ENCODE peak calls at places on chromosome 7, in seven cellular contexts. H is fibroblast of lung, L is colonic mucosa, P is endothelial cell, T is glutamatergic neuron, O is lung, S is fibroblast of the aortic adventitia. E is an unnamed sample.

GRCh38 chr7:43467406-43467805 is 115.5 kb upstream of the STK17A start:
- DNase-seq in H (peak), L (no peak), P (no peak), T (no peak), O (no peak), S (peak), E (no peak)

GRCh38 chr7:141649865-141650499 is 52.0 kb downstream of the DENND11 start:
- DNase-seq in H (peak), L (peak), P (peak), T (peak), O (peak), S (peak), E (peak)

GRCh38 chr7:33550979-33551378 is 354.4 kb upstream of the BMPER start:
- DNase-seq in H (no peak), L (no peak), P (no peak), T (no peak), O (no peak), S (no peak), E (no peak)

GRCh38 chr7:137591444-137591843 is 247.9 kb upstream of the PTN start:
- DNase-seq in H (peak), L (no peak), P (peak), T (no peak), O (no peak), S (peak), E (no peak)

GRCh38 chr7:27158436-27159277 is 2.2 kb upstream of the HOXA7 start:
- DNase-seq in H (no peak), L (no peak), P (no peak), T (no peak), O (no peak), S (no peak), E (no peak)

GRCh38 chr7:27347261-27347610 is 104.6 kb downstream of the EVX1 start:
- DNase-seq in H (no peak), L (no peak), P (no peak), T (no peak), O (no peak), S (no peak), E (no peak)

GRCh38 chr7:10703059-10703458 is 270.6 kb upstream of the PHF14 start:
- DNase-seq in H (no peak), L (no peak), P (no peak), T (no peak), O (no peak), S (no peak), E (no peak)

GRCh38 chr7:107105591-107106245 is 61.2 kb downstream of the PRKAR2B start:
- DNase-seq in H (no peak), L (no peak), P (no peak), T (no peak), O (no peak), S (no peak), E (no peak)

GRCh38 chr7:50499092-50499491 is 48.9 kb upstream of the FIGNL1 start:
- DNase-seq in H (no peak), L (no peak), P (no peak), T (no peak), O (no peak), S (no peak), E (no peak)

GRCh38 chr7:116030626-116031276 is at the start of gene TFEC:
- DNase-seq in H (peak), L (no peak), P (no peak), T (no peak), O (no peak), S (peak), E (no peak)

GRCh38 chr7:101843293-101844271 is 26.2 kb downstream of the CUX1 start:
- DNase-seq in H (no peak), L (no peak), P (no peak), T (no peak), O (no peak), S (no peak), E (no peak)

GRCh38 chr7:47657126-47657525 is 75.2 kb upstream of the TNS3 start:
- DNase-seq in H (no peak), L (no peak), P (no peak), T (no peak), O (no peak), S (no peak), E (no peak)

GRCh38 chr7:105934577-105935185 is 28.4 kb upstream of the CDHR3 start:
- DNase-seq in H (peak), L (no peak), P (peak), T (no peak), O (peak), S (peak), E (peak)

GRCh38 chr7:47088329-47089067 is 493.4 kb downstream of the TNS3 start:
- DNase-seq in H (peak), L (peak), P (peak), T (peak), O (peak), S (peak), E (peak)

GRCh38 chr7:46558482-46559193 is 637.6 kb upstream of the IGFBP3 start:
- DNase-seq in H (peak), L (no peak), P (no peak), T (no peak), O (no peak), S (peak), E (no peak)

GRCh38 chr7:138665249-138665648 is 35.9 kb downstream of the SVOPL start:
- DNase-seq in H (no peak), L (peak), P (no peak), T (no peak), O (no peak), S (no peak), E (no peak)

GRCh38 chr7:50379082-50379481 is 71.1 kb downstream of the FIGNL1 start:
- DNase-seq in H (no peak), L (no peak), P (no peak), T (no peak), O (no peak), S (no peak), E (no peak)

GRCh38 chr7:47435889-47436312 is 146.0 kb downstream of the TNS3 start:
- DNase-seq in H (peak), L (peak), P (peak), T (peak), O (peak), S (peak), E (peak)

GRCh38 chr7:767580-767940 is 40.5 kb upstream of the PRKAR1B start:
- DNase-seq in H (no peak), L (no peak), P (no peak), T (no peak), O (no peak), S (peak), E (no peak)

GRCh38 chr7:132580277-132580676 is 4.0 kb upstream of the PLXNA4 start:
- DNase-seq in H (no peak), L (no peak), P (no peak), T (no peak), O (no peak), S (no peak), E (no peak)

GRCh38 chr7:20624666-20625385 is 9.4 kb downstream of the ABCB5 start:
- DNase-seq in H (no peak), L (no peak), P (no peak), T (no peak), O (no peak), S (no peak), E (no peak)

GRCh38 chr7:75652788-75653187 is 86.0 kb downstream of the HIP1 start:
- DNase-seq in H (no peak), L (no peak), P (no peak), T (no peak), O (no peak), S (no peak), E (no peak)

GRCh38 chr7:75647709-75648438 is 90.9 kb downstream of the HIP1 start:
- DNase-seq in H (no peak), L (no peak), P (no peak), T (no peak), O (no peak), S (no peak), E (no peak)

GRCh38 chr7:75649462-75649861 is 89.3 kb downstream of the HIP1 start:
- DNase-seq in H (no peak), L (no peak), P (no peak), T (no peak), O (peak), S (no peak), E (no peak)

GRCh38 chr7:75650671-75651070 is 88.1 kb downstream of the HIP1 start:
- DNase-seq in H (no peak), L (peak), P (no peak), T (no peak), O (peak), S (no peak), E (no peak)

GRCh38 chr7:75650062-75650461 is 88.7 kb downstream of the HIP1 start:
- DNase-seq in H (no peak), L (no peak), P (peak), T (peak), O (peak), S (no peak), E (no peak)
- TF ChIP-seq CTCF in H (no peak), L (no peak), P (no peak), T (no peak), O (no peak), S (no peak), E (no peak)

GRCh38 chr7:140348161-140348849 is 50.0 kb downstream of the SLC37A3 start:
- DNase-seq in H (no peak), L (no peak), P (no peak), T (no peak), O (no peak), S (peak), E (no peak)

GRCh38 chr7:140345426-140345825 is 52.9 kb downstream of the SLC37A3 start:
- DNase-seq in H (no peak), L (peak), P (no peak), T (no peak), O (no peak), S (no peak), E (no peak)

GRCh38 chr7:140347218-140347617 is 51.1 kb downstream of the SLC37A3 start:
- DNase-seq in H (no peak), L (no peak), P (no peak), T (no peak), O (no peak), S (no peak), E (no peak)

DNA sequence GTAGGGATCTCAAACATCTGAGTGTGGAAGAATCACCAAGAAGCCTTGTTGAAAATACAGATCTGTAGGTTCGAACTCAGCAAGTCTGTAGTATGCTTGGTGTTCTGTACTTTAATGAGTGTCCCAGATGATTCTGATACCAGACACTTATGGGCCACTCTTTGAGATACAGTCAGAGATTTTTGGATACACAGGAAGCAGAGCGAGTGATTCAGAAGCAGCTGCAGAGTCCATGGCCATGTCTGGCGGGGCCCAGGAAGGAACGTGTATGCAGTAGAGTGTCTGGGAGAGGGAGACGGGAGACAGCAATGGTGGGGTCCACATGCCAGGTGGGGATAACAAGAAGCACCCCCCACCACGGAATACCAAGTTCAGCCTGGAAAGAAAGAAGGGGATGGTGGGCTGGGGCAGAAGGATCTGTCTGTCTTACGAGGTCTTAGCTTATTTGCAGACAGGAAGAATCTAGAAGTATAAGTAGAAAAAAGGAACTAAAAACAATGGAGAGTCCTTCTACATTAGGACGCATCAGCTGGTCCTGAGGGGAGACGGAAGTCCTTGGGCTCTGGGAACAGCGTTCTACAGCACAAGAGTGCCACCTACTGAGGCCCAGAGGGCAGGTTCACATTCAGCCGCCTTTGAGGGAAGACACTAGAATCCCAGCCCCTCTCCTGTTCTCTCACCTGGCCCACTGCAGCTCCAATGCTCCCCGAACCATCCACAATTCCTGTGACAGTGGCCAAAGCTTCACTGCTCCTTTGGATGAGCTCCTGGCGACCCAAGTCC is 55.4 kb downstream of the SLC37A3 start:
- DNase-seq in H (peak), L (peak), P (peak), T (peak), O (peak), S (peak), E (no peak)
- TF ChIP-seq CTCF in H (peak), L (peak), P (no peak), T (no peak), O (peak), S (peak), E (peak)

GRCh38 chr7:157874208-157874816 is 537.5 kb downstream of the DNAJB6 start:
- DNase-seq in H (no peak), L (no peak), P (no peak), T (no peak), O (no peak), S (no peak), E (no peak)

GRCh38 chr7:157876469-157877285 is 539.9 kb downstream of the DNAJB6 start:
- DNase-seq in H (no peak), L (no peak), P (no peak), T (peak), O (no peak), S (no peak), E (no peak)

GRCh38 chr7:157874870-157875229 is 538.0 kb downstream of the DNAJB6 start:
- DNase-seq in H (no peak), L (no peak), P (no peak), T (no peak), O (no peak), S (no peak), E (no peak)

GRCh38 chr7:157873664-157874063 is 536.9 kb downstream of the DNAJB6 start:
- DNase-seq in H (no peak), L (no peak), P (no peak), T (peak), O (no peak), S (no peak), E (no peak)

DNA sequence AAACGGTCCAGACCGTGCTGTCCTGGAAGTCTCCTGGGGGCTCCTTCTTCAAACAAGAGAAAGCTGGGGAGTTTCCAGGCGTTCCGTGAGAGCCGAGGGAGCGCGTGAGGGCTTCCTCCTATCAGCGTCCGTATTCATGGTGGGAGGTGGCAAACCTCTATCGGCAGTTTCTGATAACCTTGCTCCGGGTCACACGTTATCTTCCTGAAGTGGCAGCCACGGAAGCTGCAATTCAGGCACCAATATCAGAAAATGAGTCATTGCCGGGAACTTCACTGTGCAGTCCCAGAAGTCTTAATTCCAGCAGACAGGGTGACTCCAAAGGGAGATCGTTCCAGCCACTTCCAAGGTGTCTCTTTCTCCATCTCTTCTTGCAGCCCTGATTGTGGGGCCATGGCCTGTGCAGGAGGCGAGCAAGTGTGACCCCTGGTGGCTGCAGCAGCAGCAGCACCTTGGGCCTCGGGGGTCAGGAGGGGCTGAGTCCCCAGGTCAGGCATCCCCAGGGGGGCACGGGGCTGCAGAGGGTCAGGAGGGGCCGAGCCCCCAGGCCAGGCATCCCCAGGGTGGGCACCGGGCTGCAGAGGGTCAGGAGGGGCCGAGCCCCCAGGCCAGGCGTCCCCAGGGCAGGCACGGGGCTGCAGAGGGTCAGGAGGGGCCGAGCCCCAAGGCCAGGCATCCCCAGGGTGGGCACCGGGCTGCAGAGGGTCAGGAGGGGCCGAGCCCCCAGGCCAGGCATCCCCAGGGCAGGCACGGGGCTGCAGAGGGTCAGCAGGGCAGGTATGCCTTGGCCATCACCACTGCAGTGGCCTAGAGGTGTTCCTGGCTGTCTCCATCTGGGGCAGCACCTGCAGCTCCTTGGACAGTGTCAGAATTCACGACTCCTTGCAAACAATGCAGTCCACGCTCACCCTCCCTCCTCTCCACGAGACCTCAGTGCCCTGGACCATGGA is 538.7 kb downstream of the DNAJB6 start:
- DNase-seq in H (no peak), L (no peak), P (no peak), T (peak), O (no peak), S (no peak), E (no peak)
- TF ChIP-seq CTCF in H (no peak), L (peak), P (no peak), T (peak), O (peak), S (no peak), E (no peak)

GRCh38 chr7:142709921-142710320 is 39.4 kb upstream of the PRSS1 start:
- DNase-seq in H (no peak), L (no peak), P (no peak), T (no peak), O (no peak), S (no peak), E (no peak)

GRCh38 chr7:142711722-142712616 is 37.3 kb upstream of the PRSS1 start:
- DNase-seq in H (peak), L (no peak), P (no peak), T (no peak), O (no peak), S (peak), E (peak)

GRCh38 chr7:142711196-142711595 is 38.1 kb upstream of the PRSS1 start:
- DNase-seq in H (no peak), L (no peak), P (no peak), T (no peak), O (no peak), S (no peak), E (no peak)

GRCh38 chr7:142714375-142714774 is 34.9 kb upstream of the PRSS1 start:
- DNase-seq in H (no peak), L (no peak), P (peak), T (no peak), O (no peak), S (no peak), E (no peak)

DNA sequence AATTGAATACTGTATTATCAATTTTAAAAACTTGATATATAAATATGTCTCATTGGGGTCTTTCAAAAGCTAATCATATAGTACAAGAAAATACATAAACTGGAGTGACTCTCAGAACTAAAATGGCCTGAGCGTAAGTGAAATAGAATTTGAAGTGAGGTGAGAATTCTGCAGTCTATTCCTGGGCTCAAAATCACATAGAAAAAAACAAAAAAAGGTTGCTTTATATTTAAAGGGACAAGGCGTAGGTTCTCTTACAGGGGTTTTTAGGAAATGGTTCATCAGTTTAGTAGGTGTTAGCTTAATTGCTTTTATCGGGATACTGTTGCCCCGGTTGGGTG is 36.7 kb upstream of the PRSS1 start:
- DNase-seq in H (no peak), L (no peak), P (no peak), T (no peak), O (no peak), S (no peak), E (no peak)
- TF ChIP-seq CTCF in H (no peak), L (no peak), P (peak), T (peak), O (no peak), S (no peak), E (no peak)

DNA sequence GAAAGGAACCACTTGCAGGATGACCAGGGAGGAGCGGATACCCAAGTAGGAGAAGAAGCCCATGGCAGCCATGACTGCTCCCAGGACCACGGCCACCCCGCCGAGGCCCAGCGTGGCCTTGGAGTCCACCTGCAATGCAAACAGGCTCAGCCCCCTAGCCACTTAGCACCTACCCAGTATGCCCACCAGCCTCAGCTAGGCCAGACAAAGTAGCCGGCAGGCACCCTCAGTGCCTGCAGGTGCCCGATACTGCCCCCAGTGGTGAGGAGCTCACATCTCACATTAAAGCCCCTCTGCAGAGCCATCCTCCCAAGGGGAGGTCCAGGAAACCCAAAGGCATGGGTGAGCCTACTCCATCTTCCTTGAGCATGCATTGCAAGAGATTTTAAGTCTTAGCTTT is 6.6 kb downstream of the NPC1L1 start:
- DNase-seq in H (peak), L (peak), P (peak), T (peak), O (no peak), S (no peak), E (no peak)
- TF ChIP-seq CTCF in H (peak), L (peak), P (peak), T (peak), O (no peak), S (peak), E (peak)

GRCh38 chr7:158716802-158717201 is 12.2 kb upstream of the NCAPG2 start:
- DNase-seq in H (no peak), L (no peak), P (no peak), T (no peak), O (no peak), S (no peak), E (no peak)
- TF ChIP-seq CTCF in H (no peak), L (no peak), P (no peak), T (no peak), O (no peak), S (no peak), E (no peak)

GRCh38 chr7:150388709-150389531 is 9.8 kb downstream of the ZNF775 start:
- DNase-seq in H (peak), L (peak), P (no peak), T (no peak), O (peak), S (peak), E (no peak)
- TF ChIP-seq CTCF in H (peak), L (peak), P (no peak), T (no peak), O (peak), S (peak), E (peak)

GRCh38 chr7:5425507-5426225 is 2.0 kb upstream of the TNRC18 start:
- DNase-seq in H (peak), L (peak), P (peak), T (peak), O (peak), S (peak), E (no peak)

GRCh38 chr7:5423272-5423843 is at the start of gene TNRC18:
- DNase-seq in H (no peak), L (peak), P (peak), T (peak), O (peak), S (no peak), E (no peak)

GRCh38 chr7:5423844-5424688 is 432 bp upstream of the TNRC18 start:
- DNase-seq in H (peak), L (peak), P (peak), T (peak), O (peak), S (peak), E (peak)

GRCh38 chr7:5426226-5426475 is 2.5 kb upstream of the TNRC18 start:
- DNase-seq in H (peak), L (no peak), P (no peak), T (no peak), O (no peak), S (peak), E (no peak)

GRCh38 chr7:5424689-5425506 is 1.3 kb upstream of the TNRC18 start:
- DNase-seq in H (peak), L (peak), P (peak), T (no peak), O (peak), S (peak), E (no peak)
- TF ChIP-seq CTCF in H (no peak), L (no peak), P (no peak), T (no peak), O (no peak), S (peak), E (no peak)